ENCODE peak calls at places on chromosomes 1 and 21, in six cellular contexts. C, Q, O, U, P and M are unnamed samples.
A peak's percentile ranks its signal among the peaks of the same experiment; 100 is the strongest.

GRCh38 chr1:59937636-59938210 is 11.2 kb upstream of the CYP2J2 start:
- DNase-seq in C (no peak), Q (no peak), O (no peak), U (no peak), P (no peak), M (no peak)

GRCh38 chr1:27575861-27576331 is 28.0 kb downstream of the AHDC1 start:
- DNase-seq in C (no peak), Q (peak; percentile 65), O (no peak), U (peak; percentile 77), P (peak; percentile 34), M (no peak)

GRCh38 chr1:43930168-43930948 is 3.2 kb upstream of the ARTN start:
- DNase-seq in C (no peak), Q (no peak), O (no peak), U (no peak), P (no peak), M (no peak)

GRCh38 chr1:222821239-222821638 is 6.4 kb downstream of the DISP1 start:
- DNase-seq in C (no peak), Q (peak; percentile 22), O (no peak), U (no peak), P (no peak), M (no peak)

GRCh38 chr1:115062542-115063004 is 26.7 kb downstream of the TSPAN2 start:
- DNase-seq in C (no peak), Q (no peak), O (no peak), U (peak; percentile 30), P (peak; percentile 29), M (no peak)

GRCh38 chr1:193404236-193404635 is 217.8 kb upstream of the B3GALT2 start:
- DNase-seq in C (no peak), Q (no peak), O (no peak), U (no peak), P (no peak), M (no peak)

GRCh38 chr1:9891207-9891606 is 18.9 kb downstream of the CTNNBIP1 start:
- DNase-seq in C (no peak), Q (no peak), O (no peak), U (no peak), P (no peak), M (no peak)

GRCh38 chr1:11654571-11655262 is at the start of gene FBXO44:
- DNase-seq in C (no peak), Q (peak; percentile 23), O (no peak), U (peak; percentile 49), P (no peak), M (no peak)

GRCh38 chr1:10841059-10841458 is 44.6 kb upstream of the CASZ1 start:
- DNase-seq in C (no peak), Q (no peak), O (no peak), U (no peak), P (no peak), M (no peak)

GRCh38 chr21:40204956-40205355 is 337.7 kb downstream of the PCP4 start:
- DNase-seq in C (no peak), Q (no peak), O (no peak), U (no peak), P (no peak), M (no peak)

GRCh38 chr1:225917536-225917935 is 6.5 kb downstream of the PYCR2 start:
- DNase-seq in C (no peak), Q (no peak), O (no peak), U (no peak), P (no peak), M (no peak)

GRCh38 chr1:183012301-183012994 is 10.8 kb upstream of the LAMC1 start:
- DNase-seq in C (no peak), Q (no peak), O (no peak), U (no peak), P (no peak), M (no peak)
- H3K4me3 ChIP-seq in C (no peak overlapping the region), Q (no peak overlapping the region), O (no peak overlapping the region), U (no peak overlapping the region), P (no peak overlapping the region), M (no peak overlapping the region)

GRCh38 chr1:47533176-47534039 is 95.6 kb downstream of the FOXD2 start:
- DNase-seq in C (no peak), Q (peak; percentile 55), O (peak; percentile 37), U (peak; percentile 42), P (peak; percentile 50), M (no peak)
- H3K4me3 ChIP-seq in C (peak overlapping the region; percentile 31), Q (peak overlapping the region; percentile 43), O (peak overlapping the region; percentile 22), U (no peak overlapping the region), P (peak overlapping the region; percentile 41), M (no peak overlapping the region)

DNA sequence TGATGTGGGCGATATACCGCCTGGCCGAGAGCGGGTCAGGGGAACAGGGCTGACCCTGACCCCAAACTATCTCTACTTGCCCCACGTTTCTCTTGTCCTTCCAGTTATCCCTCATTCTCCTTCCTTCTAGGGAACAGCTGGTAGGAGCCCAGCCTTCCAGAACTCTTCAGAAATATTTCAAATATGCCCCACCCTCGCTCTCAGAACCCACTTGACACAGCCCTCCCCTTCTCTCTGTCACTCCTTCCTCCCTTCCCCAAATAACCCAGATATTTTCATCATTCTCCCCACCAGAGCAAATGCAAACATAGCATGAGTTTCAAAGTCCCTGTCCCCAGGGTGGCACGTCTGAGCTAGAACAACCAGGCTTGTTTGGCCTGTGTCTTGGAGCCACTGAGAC is 1.1 kb downstream of the CACNA1S start:
- DNase-seq in C (no peak), Q (no peak), O (no peak), U (no peak), P (no peak), M (no peak)
- H3K4me3 ChIP-seq in C (no peak overlapping the region), Q (no peak overlapping the region), O (no peak overlapping the region), U (no peak overlapping the region), P (no peak overlapping the region), M (no peak overlapping the region)

GRCh38 chr1:22563671-22564612 is 653 bp downstream of the EPHA8 start:
- DNase-seq in C (no peak), Q (no peak), O (no peak), U (no peak), P (no peak), M (no peak)
- H3K4me3 ChIP-seq in C (no peak overlapping the region), Q (no peak overlapping the region), O (no peak overlapping the region), U (no peak overlapping the region), P (no peak overlapping the region), M (no peak overlapping the region)

GRCh38 chr21:42512346-42513034 is 1.2 kb upstream of the SLC37A1 start:
- DNase-seq in C (no peak), Q (no peak), O (no peak), U (no peak), P (no peak), M (no peak)
- H3K4me3 ChIP-seq in C (no peak overlapping the region), Q (no peak overlapping the region), O (no peak overlapping the region), U (no peak overlapping the region), P (no peak overlapping the region), M (no peak overlapping the region)

GRCh38 chr1:145886811-145887210 is 1.1 kb upstream of the ANKRD35 start:
- DNase-seq in C (no peak), Q (no peak), O (no peak), U (no peak), P (no peak), M (no peak)

GRCh38 chr1:145884675-145885074 is 991 bp downstream of the ANKRD35 start:
- DNase-seq in C (no peak), Q (no peak), O (no peak), U (no peak), P (peak; percentile 85), M (no peak)

GRCh38 chr1:145885738-145886287 is at the start of gene ANKRD35:
- DNase-seq in C (peak; percentile 38), Q (peak; percentile 74), O (no peak), U (peak; percentile 71), P (peak; percentile 65), M (peak; percentile 25)

GRCh38 chr1:145887631-145888030 is 2.0 kb upstream of the ANKRD35 start:
- DNase-seq in C (peak; percentile 69), Q (no peak), O (no peak), U (no peak), P (no peak), M (no peak)

GRCh38 chr1:145886390-145886789 is 724 bp upstream of the ANKRD35 start:
- DNase-seq in C (no peak), Q (no peak), O (no peak), U (no peak), P (no peak), M (no peak)
- H3K4me3 ChIP-seq in C (peak overlapping the region; percentile 38), Q (no peak overlapping the region), O (peak overlapping the region; percentile 64), U (no peak overlapping the region), P (peak overlapping the region; percentile 67), M (peak overlapping the region; percentile 68)

GRCh38 chr1:7268983-7269382 is 483.7 kb downstream of the CAMTA1 start:
- DNase-seq in C (no peak), Q (no peak), O (no peak), U (no peak), P (no peak), M (no peak)
- H3K4me3 ChIP-seq in C (no peak overlapping the region), Q (no peak overlapping the region), O (no peak overlapping the region), U (no peak overlapping the region), P (no peak overlapping the region), M (no peak overlapping the region)

GRCh38 chr1:32349211-32349708 is 13.0 kb downstream of the FAM229A start:
- DNase-seq in C (no peak), Q (peak; percentile 99), O (no peak), U (peak; percentile 67), P (peak; percentile 84), M (no peak)

GRCh38 chr1:32351859-32352745 is 10.2 kb downstream of the FAM229A start:
- DNase-seq in C (no peak), Q (peak; percentile 80), O (no peak), U (peak; percentile 59), P (peak; percentile 40), M (no peak)

GRCh38 chr1:32352831-32353383 is 9.4 kb downstream of the FAM229A start:
- DNase-seq in C (no peak), Q (peak; percentile 54), O (no peak), U (no peak), P (no peak), M (no peak)

GRCh38 chr1:32351077-32351858 is 11.0 kb downstream of the FAM229A start:
- DNase-seq in C (peak; percentile 50), Q (peak; percentile 95), O (peak; percentile 39), U (peak; percentile 96), P (peak; percentile 87), M (peak; percentile 75)

GRCh38 chr1:32350785-32351076 is 11.6 kb downstream of the FAM229A start:
- DNase-seq in C (no peak), Q (no peak), O (no peak), U (no peak), P (no peak), M (no peak)
- H3K4me3 ChIP-seq in C (no peak overlapping the region), Q (no peak overlapping the region), O (peak overlapping the region; percentile 61), U (no peak overlapping the region), P (no peak overlapping the region), M (no peak overlapping the region)

GRCh38 chr1:206944703-206945102 is 1.6 kb downstream of the PIGR start:
- DNase-seq in C (no peak), Q (no peak), O (no peak), U (no peak), P (no peak), M (no peak)

GRCh38 chr1:206949208-206949607 is 2.9 kb upstream of the PIGR start:
- DNase-seq in C (no peak), Q (no peak), O (no peak), U (no peak), P (no peak), M (no peak)

GRCh38 chr1:206949641-206950040 is 3.4 kb upstream of the PIGR start:
- DNase-seq in C (no peak), Q (no peak), O (no peak), U (no peak), P (no peak), M (no peak)

GRCh38 chr1:206945779-206946178 is 487 bp downstream of the PIGR start:
- DNase-seq in C (no peak), Q (no peak), O (no peak), U (no peak), P (no peak), M (no peak)

GRCh38 chr1:206946261-206946660 is at the start of gene PIGR:
- DNase-seq in C (no peak), Q (no peak), O (no peak), U (no peak), P (no peak), M (no peak)
- H3K4me3 ChIP-seq in C (no peak within 1 kb of the TSS), Q (no peak within 1 kb of the TSS), O (no peak within 1 kb of the TSS), U (no peak within 1 kb of the TSS), P (no peak within 1 kb of the TSS), M (no peak within 1 kb of the TSS)